ENCODE peak calls at places on chromosomes 2 and 18, in nine cellular contexts. U, Q, A, I, E, G, S, H and J are unnamed samples.

GRCh38 chr2:119149611-119150010 is 8.9 kb downstream of the C1QL2 start:
- DNase-seq in U (no peak), E (no peak), Q (no peak), I (no peak), G (no peak), H (no peak), A (no peak), S (no peak), J (no peak)

GRCh38 chr2:55550368-55551102 is 31.0 kb downstream of the CFAP36 start:
- DNase-seq in I (peak), H (peak), A (no peak), E (peak), G (no peak), U (no peak), S (peak), Q (no peak), J (no peak)

GRCh38 chr2:99611786-99612185 is 122.0 kb upstream of the REV1 start:
- DNase-seq in Q (no peak), U (no peak), A (no peak), H (no peak), S (no peak), I (no peak), E (no peak), G (no peak), J (no peak)

GRCh38 chr18:36298113-36298701 is 694 bp downstream of the FHOD3 start:
- DNase-seq in U (peak), I (peak), G (no peak), A (no peak), S (peak), Q (no peak), H (no peak), E (no peak), J (peak)

GRCh38 chr18:2570772-2571199 is 519 bp downstream of the METTL4 start:
- DNase-seq in I (peak), U (peak), Q (peak), G (peak), S (peak), E (peak), H (peak), A (peak), J (peak)

GRCh38 chr2:231321021-231321420 is 74.5 kb upstream of the B3GNT7 start:
- DNase-seq in S (no peak), A (no peak), Q (no peak), G (no peak), E (no peak), H (no peak), U (no peak), I (no peak), J (no peak)

GRCh38 chr2:43059183-43059897 is 167.1 kb downstream of the ZFP36L2 start:
- DNase-seq in E (peak), A (peak), G (no peak), H (peak), I (peak), Q (peak), U (no peak), S (peak), J (peak)

GRCh38 chr18:21281611-21282010 is 39.6 kb downstream of the GREB1L start:
- DNase-seq in E (no peak), H (no peak), U (no peak), G (no peak), A (no peak), I (no peak), Q (no peak), S (no peak), J (no peak)

GRCh38 chr2:206442854-206443734 is at the start of gene ADAM23:
- DNase-seq in U (peak), G (no peak), Q (peak), A (no peak), I (peak), S (peak), E (peak), H (peak), J (peak)

GRCh38 chr18:33578371-33579146 is 540 bp downstream of the ASXL3 start:
- DNase-seq in I (peak), E (peak), U (peak), A (peak), G (no peak), S (peak), H (no peak), Q (no peak), J (peak)

GRCh38 chr18:34222396-34223163 is 2.1 kb downstream of the NOL4 start:
- DNase-seq in U (peak), S (peak), G (no peak), H (no peak), I (peak), E (peak), A (no peak), Q (no peak), J (peak)

GRCh38 chr18:23826850-23827620 is 137.8 kb downstream of the LAMA3 start:
- DNase-seq in S (peak), Q (no peak), I (no peak), A (no peak), U (no peak), H (no peak), G (no peak), E (no peak), J (no peak)

GRCh38 chr2:28528206-28528605 is 32.3 kb downstream of the PLB1 start:
- DNase-seq in Q (no peak), G (no peak), E (no peak), I (no peak), S (no peak), H (no peak), U (no peak), A (no peak), J (no peak)

GRCh38 chr2:27042159-27042661 is 9.3 kb upstream of the AGBL5 start:
- DNase-seq in G (no peak), S (no peak), H (no peak), E (no peak), U (no peak), I (no peak), Q (no peak), A (no peak), J (peak)

GRCh38 chr2:237486819-237487448 is at the start of gene MLPH:
- DNase-seq in G (no peak), Q (no peak), A (peak), U (peak), H (peak), I (no peak), S (peak), E (peak), J (no peak)

GRCh38 chr2:17827306-17827705 is 11.0 kb downstream of the MSGN1 start:
- DNase-seq in Q (no peak), I (peak), U (no peak), A (no peak), E (no peak), H (no peak), S (no peak), G (no peak), J (peak)

GRCh38 chr18:3248062-3248669 is 565 bp downstream of the MYL12A start:
- DNase-seq in S (peak), I (no peak), A (peak), Q (no peak), U (no peak), G (no peak), H (peak), E (no peak), J (no peak)

GRCh38 chr2:216370961-216371633 is 1.2 kb downstream of the MARCHF4 start:
- DNase-seq in H (no peak), S (peak), I (no peak), A (no peak), Q (no peak), U (peak), G (no peak), E (peak), J (peak)

GRCh38 chr2:55961318-55961911 is 37.8 kb upstream of the EFEMP1 start:
- DNase-seq in I (peak), Q (no peak), E (no peak), G (no peak), A (no peak), H (peak), S (peak), U (no peak), J (peak)

GRCh38 chr2:100423631-100424030 is 6.2 kb upstream of the CHST10 start:
- DNase-seq in U (no peak), I (no peak), S (peak), E (no peak), Q (no peak), H (no peak), G (no peak), A (no peak), J (no peak)

GRCh38 chr2:99572798-99573197 is 83.0 kb upstream of the REV1 start:
- DNase-seq in U (no peak), S (no peak), E (no peak), G (no peak), Q (no peak), I (no peak), H (no peak), A (no peak), J (peak)

GRCh38 chr2:72625359-72625758 is 200.5 kb downstream of the EXOC6B start:
- DNase-seq in Q (no peak), S (no peak), E (no peak), A (no peak), U (no peak), G (no peak), H (peak), I (no peak), J (no peak)

GRCh38 chr2:119112770-119113488 is 45.6 kb downstream of the C1QL2 start:
- DNase-seq in S (no peak), H (no peak), A (no peak), Q (no peak), E (no peak), I (no peak), U (peak), G (no peak), J (no peak)